ENCODE peak calls at places on chromosome 11, in five cellular contexts. P, X, V, T and E are unnamed samples.
A peak's percentile ranks its signal among the peaks of the same experiment; 100 is the strongest.

GRCh38 chr11:75376175-75376574 is 23.1 kb upstream of the RPS3 start:
- DNase-seq in T (no peak), X (no peak), P (no peak), V (no peak), E (no peak)

GRCh38 chr11:11786771-11787170 is 55.0 kb upstream of the USP47 start:
- DNase-seq in P (no peak), X (peak; percentile 40), T (peak; percentile 15), V (peak; percentile 28), E (peak; percentile 38)

GRCh38 chr11:36512016-36512415 is 1.9 kb upstream of the TRAF6 start:
- DNase-seq in T (no peak), V (no peak), X (peak; percentile 27), P (no peak), E (peak; percentile 45)

GRCh38 chr11:35347921-35348331 is 71.4 kb downstream of the SLC1A2 start:
- DNase-seq in V (no peak), T (no peak), P (peak; percentile 44), X (peak; percentile 67), E (peak; percentile 63)

GRCh38 chr11:36073411-36074203 is 129.7 kb downstream of the LDLRAD3 start:
- DNase-seq in P (peak; percentile 60), V (no peak), X (peak; percentile 92), T (no peak), E (peak; percentile 91)

GRCh38 chr11:1770061-1770460 is 6.3 kb upstream of the CTSD start:
- DNase-seq in V (no peak), T (no peak), P (no peak), X (no peak), E (no peak)

GRCh38 chr11:113474362-113475159 is 637 bp downstream of the DRD2 start:
- DNase-seq in X (peak; percentile 66), P (peak; percentile 70), T (no peak), V (peak; percentile 93), E (peak; percentile 11)

GRCh38 chr11:67117667-67118058 is 1.4 kb upstream of the KDM2A start:
- DNase-seq in T (no peak), P (peak; percentile 63), X (no peak), V (peak; percentile 53), E (no peak)

GRCh38 chr11:35163707-35164496 is 24.9 kb downstream of the CD44 start:
- DNase-seq in V (no peak), P (no peak), T (no peak), X (peak; percentile 31), E (peak; percentile 38)

GRCh38 chr11:20609727-20610707 is 10.6 kb downstream of the SLC6A5 start:
- DNase-seq in P (peak; percentile 84), T (peak; percentile 82), X (peak; percentile 48), V (peak; percentile 95), E (peak; percentile 51)

GRCh38 chr11:91823252-91823830 is 401.3 kb upstream of the FAT3 start:
- DNase-seq in X (no peak), P (no peak), V (no peak), T (no peak), E (no peak)

GRCh38 chr11:70738661-70739060 is 340.3 kb downstream of the CTTN start:
- DNase-seq in V (no peak), T (no peak), P (no peak), X (no peak), E (no peak)

GRCh38 chr11:33185756-33186155 is 24.5 kb upstream of the CSTF3 start:
- DNase-seq in P (no peak), X (no peak), T (no peak), V (no peak), E (no peak)

GRCh38 chr11:130425156-130425555 is 3.3 kb downstream of the ADAMTS8 start:
- DNase-seq in T (no peak), V (no peak), X (no peak), P (no peak), E (no peak)

GRCh38 chr11:36265793-36266628 is 23.2 kb downstream of the COMMD9 start:
- DNase-seq in V (peak; percentile 73), X (peak; percentile 42), P (peak; percentile 65), T (peak; percentile 61), E (peak; percentile 32)

GRCh38 chr11:6204708-6205107 is 649 bp upstream of the C11orf42 start:
- DNase-seq in X (no peak), T (no peak), V (no peak), P (no peak), E (no peak)